ENCODE peak calls at places on chromosomes 5 and 9, in five cellular contexts. One of them, this sample, is unnamed.

GRCh38 chr9:105357937-105358336 is 89.9 kb upstream of the FSD1L start:
- DNase-seq in HuH-7: no peak
- DNase-seq in stimulated activated CD8-positive, alpha-beta memory T cell treated with anti-CD3 and anti-CD28 coated beads, Interleukin-4, amount 100 ng/mL, for 4 hours: no peak
- DNase-seq in activated T-helper 9 cell treated with anti-CD3 and anti-CD28 coated beads, Interleukin-2, amount 50 U/mL, for 16 hours: no peak
- DNase-seq in tibial nerve: no peak
- DNase-seq in this sample: no peak

GRCh38 chr9:20197976-20198685 is 409.3 kb upstream of the SLC24A2 start:
- DNase-seq in HuH-7: no peak
- DNase-seq in stimulated activated CD8-positive, alpha-beta memory T cell treated with anti-CD3 and anti-CD28 coated beads, Interleukin-4, amount 100 ng/mL, for 4 hours: no peak
- DNase-seq in activated T-helper 9 cell treated with anti-CD3 and anti-CD28 coated beads, Interleukin-2, amount 50 U/mL, for 16 hours: no peak
- DNase-seq in tibial nerve: no peak
- DNase-seq in this sample: no peak

GRCh38 chr9:79664375-79664825 is 92.6 kb downstream of the TLE4 start:
- DNase-seq in HuH-7: no peak
- DNase-seq in stimulated activated CD8-positive, alpha-beta memory T cell treated with anti-CD3 and anti-CD28 coated beads, Interleukin-4, amount 100 ng/mL, for 4 hours: no peak
- DNase-seq in activated T-helper 9 cell treated with anti-CD3 and anti-CD28 coated beads, Interleukin-2, amount 50 U/mL, for 16 hours: no peak
- DNase-seq in tibial nerve: no peak
- DNase-seq in this sample: no peak

GRCh38 chr9:1804128-1804865 is 210.8 kb upstream of the SMARCA2 start:
- DNase-seq in HuH-7: no peak
- DNase-seq in stimulated activated CD8-positive, alpha-beta memory T cell treated with anti-CD3 and anti-CD28 coated beads, Interleukin-4, amount 100 ng/mL, for 4 hours: no peak
- DNase-seq in activated T-helper 9 cell treated with anti-CD3 and anti-CD28 coated beads, Interleukin-2, amount 50 U/mL, for 16 hours: no peak
- DNase-seq in tibial nerve: no peak
- DNase-seq in this sample: no peak

GRCh38 chr5:88661870-88662207 is 221.1 kb downstream of the MEF2C start:
- DNase-seq in HuH-7: no peak
- DNase-seq in stimulated activated CD8-positive, alpha-beta memory T cell treated with anti-CD3 and anti-CD28 coated beads, Interleukin-4, amount 100 ng/mL, for 4 hours: no peak
- DNase-seq in activated T-helper 9 cell treated with anti-CD3 and anti-CD28 coated beads, Interleukin-2, amount 50 U/mL, for 16 hours: no peak
- DNase-seq in tibial nerve: no peak
- DNase-seq in this sample: no peak

GRCh38 chr9:130029223-130029583 is 13.8 kb downstream of the FNBP1 start:
- DNase-seq in HuH-7: no peak
- DNase-seq in stimulated activated CD8-positive, alpha-beta memory T cell treated with anti-CD3 and anti-CD28 coated beads, Interleukin-4, amount 100 ng/mL, for 4 hours: no peak
- DNase-seq in activated T-helper 9 cell treated with anti-CD3 and anti-CD28 coated beads, Interleukin-2, amount 50 U/mL, for 16 hours: no peak
- DNase-seq in tibial nerve: no peak
- DNase-seq in this sample: peak; percentile 21

GRCh38 chr5:151628112-151628823 is 37.1 kb upstream of the FAT2 start:
- DNase-seq in HuH-7: no peak
- DNase-seq in stimulated activated CD8-positive, alpha-beta memory T cell treated with anti-CD3 and anti-CD28 coated beads, Interleukin-4, amount 100 ng/mL, for 4 hours: no peak
- DNase-seq in activated T-helper 9 cell treated with anti-CD3 and anti-CD28 coated beads, Interleukin-2, amount 50 U/mL, for 16 hours: no peak
- DNase-seq in tibial nerve: peak; percentile 45
- DNase-seq in this sample: no peak

GRCh38 chr5:74539986-74540385 is 100.5 kb downstream of the ENC1 start:
- DNase-seq in HuH-7: no peak
- DNase-seq in stimulated activated CD8-positive, alpha-beta memory T cell treated with anti-CD3 and anti-CD28 coated beads, Interleukin-4, amount 100 ng/mL, for 4 hours: no peak
- DNase-seq in activated T-helper 9 cell treated with anti-CD3 and anti-CD28 coated beads, Interleukin-2, amount 50 U/mL, for 16 hours: no peak
- DNase-seq in tibial nerve: no peak
- DNase-seq in this sample: no peak

GRCh38 chr5:151703227-151703626 is 16.5 kb upstream of the SPARC start:
- DNase-seq in HuH-7: no peak
- DNase-seq in stimulated activated CD8-positive, alpha-beta memory T cell treated with anti-CD3 and anti-CD28 coated beads, Interleukin-4, amount 100 ng/mL, for 4 hours: no peak
- DNase-seq in activated T-helper 9 cell treated with anti-CD3 and anti-CD28 coated beads, Interleukin-2, amount 50 U/mL, for 16 hours: no peak
- DNase-seq in tibial nerve: no peak
- DNase-seq in this sample: no peak

GRCh38 chr9:78238061-78239038 is 2.5 kb downstream of the CEP78 start:
- DNase-seq in HuH-7: no peak
- DNase-seq in stimulated activated CD8-positive, alpha-beta memory T cell treated with anti-CD3 and anti-CD28 coated beads, Interleukin-4, amount 100 ng/mL, for 4 hours: no peak
- DNase-seq in activated T-helper 9 cell treated with anti-CD3 and anti-CD28 coated beads, Interleukin-2, amount 50 U/mL, for 16 hours: no peak
- DNase-seq in tibial nerve: no peak
- DNase-seq in this sample: no peak

GRCh38 chr5:61394078-61394701 is 62.1 kb downstream of the ZSWIM6 start:
- DNase-seq in HuH-7: no peak
- DNase-seq in stimulated activated CD8-positive, alpha-beta memory T cell treated with anti-CD3 and anti-CD28 coated beads, Interleukin-4, amount 100 ng/mL, for 4 hours: no peak
- DNase-seq in activated T-helper 9 cell treated with anti-CD3 and anti-CD28 coated beads, Interleukin-2, amount 50 U/mL, for 16 hours: no peak
- DNase-seq in tibial nerve: no peak
- DNase-seq in this sample: no peak

GRCh38 chr5:149282027-149282965 is 10.6 kb downstream of the AFAP1L1 start:
- DNase-seq in HuH-7: no peak
- DNase-seq in stimulated activated CD8-positive, alpha-beta memory T cell treated with anti-CD3 and anti-CD28 coated beads, Interleukin-4, amount 100 ng/mL, for 4 hours: no peak
- DNase-seq in activated T-helper 9 cell treated with anti-CD3 and anti-CD28 coated beads, Interleukin-2, amount 50 U/mL, for 16 hours: no peak
- DNase-seq in tibial nerve: no peak
- DNase-seq in this sample: no peak

GRCh38 chr9:22401671-22402070 is 45.0 kb upstream of the DMRTA1 start:
- DNase-seq in HuH-7: no peak
- DNase-seq in stimulated activated CD8-positive, alpha-beta memory T cell treated with anti-CD3 and anti-CD28 coated beads, Interleukin-4, amount 100 ng/mL, for 4 hours: no peak
- DNase-seq in activated T-helper 9 cell treated with anti-CD3 and anti-CD28 coated beads, Interleukin-2, amount 50 U/mL, for 16 hours: no peak
- DNase-seq in tibial nerve: no peak
- DNase-seq in this sample: no peak

GRCh38 chr9:90975666-90976538 is 174.3 kb downstream of the SYK start:
- DNase-seq in HuH-7: no peak
- DNase-seq in stimulated activated CD8-positive, alpha-beta memory T cell treated with anti-CD3 and anti-CD28 coated beads, Interleukin-4, amount 100 ng/mL, for 4 hours: no peak
- DNase-seq in activated T-helper 9 cell treated with anti-CD3 and anti-CD28 coated beads, Interleukin-2, amount 50 U/mL, for 16 hours: no peak
- DNase-seq in tibial nerve: no peak
- DNase-seq in this sample: no peak

GRCh38 chr9:122095010-122095767 is 2.1 kb upstream of the TTLL11 start:
- DNase-seq in HuH-7: peak; percentile 47
- DNase-seq in stimulated activated CD8-positive, alpha-beta memory T cell treated with anti-CD3 and anti-CD28 coated beads, Interleukin-4, amount 100 ng/mL, for 4 hours: peak; percentile 19
- DNase-seq in activated T-helper 9 cell treated with anti-CD3 and anti-CD28 coated beads, Interleukin-2, amount 50 U/mL, for 16 hours: peak; percentile 19
- DNase-seq in tibial nerve: peak; percentile 59
- DNase-seq in this sample: peak; percentile 46

GRCh38 chr5:163350083-163350482 is 87.3 kb upstream of the CCNG1 start:
- DNase-seq in HuH-7: peak; percentile 48
- DNase-seq in stimulated activated CD8-positive, alpha-beta memory T cell treated with anti-CD3 and anti-CD28 coated beads, Interleukin-4, amount 100 ng/mL, for 4 hours: no peak
- DNase-seq in activated T-helper 9 cell treated with anti-CD3 and anti-CD28 coated beads, Interleukin-2, amount 50 U/mL, for 16 hours: no peak
- DNase-seq in tibial nerve: no peak
- DNase-seq in this sample: no peak

GRCh38 chr5:5149154-5149553 is 9.0 kb downstream of the ADAMTS16 start:
- DNase-seq in HuH-7: no peak
- DNase-seq in stimulated activated CD8-positive, alpha-beta memory T cell treated with anti-CD3 and anti-CD28 coated beads, Interleukin-4, amount 100 ng/mL, for 4 hours: no peak
- DNase-seq in activated T-helper 9 cell treated with anti-CD3 and anti-CD28 coated beads, Interleukin-2, amount 50 U/mL, for 16 hours: no peak
- DNase-seq in tibial nerve: no peak
- DNase-seq in this sample: no peak

GRCh38 chr9:18331808-18332209 is 142.1 kb upstream of the ADAMTSL1 start:
- DNase-seq in HuH-7: no peak
- DNase-seq in stimulated activated CD8-positive, alpha-beta memory T cell treated with anti-CD3 and anti-CD28 coated beads, Interleukin-4, amount 100 ng/mL, for 4 hours: no peak
- DNase-seq in activated T-helper 9 cell treated with anti-CD3 and anti-CD28 coated beads, Interleukin-2, amount 50 U/mL, for 16 hours: no peak
- DNase-seq in tibial nerve: no peak
- DNase-seq in this sample: no peak

GRCh38 chr9:70609542-70610286 is 195.3 kb upstream of the KLF9 start:
- DNase-seq in HuH-7: no peak
- DNase-seq in stimulated activated CD8-positive, alpha-beta memory T cell treated with anti-CD3 and anti-CD28 coated beads, Interleukin-4, amount 100 ng/mL, for 4 hours: no peak
- DNase-seq in activated T-helper 9 cell treated with anti-CD3 and anti-CD28 coated beads, Interleukin-2, amount 50 U/mL, for 16 hours: no peak
- DNase-seq in tibial nerve: peak; percentile 58
- DNase-seq in this sample: no peak

GRCh38 chr9:123686849-123687233 is 243.1 kb downstream of the DENND1A start:
- DNase-seq in HuH-7: no peak
- DNase-seq in stimulated activated CD8-positive, alpha-beta memory T cell treated with anti-CD3 and anti-CD28 coated beads, Interleukin-4, amount 100 ng/mL, for 4 hours: no peak
- DNase-seq in activated T-helper 9 cell treated with anti-CD3 and anti-CD28 coated beads, Interleukin-2, amount 50 U/mL, for 16 hours: no peak
- DNase-seq in tibial nerve: no peak
- DNase-seq in this sample: no peak

GRCh38 chr9:94950040-94950732 is 223.7 kb downstream of the AOPEP start:
- DNase-seq in HuH-7: no peak
- DNase-seq in stimulated activated CD8-positive, alpha-beta memory T cell treated with anti-CD3 and anti-CD28 coated beads, Interleukin-4, amount 100 ng/mL, for 4 hours: no peak
- DNase-seq in activated T-helper 9 cell treated with anti-CD3 and anti-CD28 coated beads, Interleukin-2, amount 50 U/mL, for 16 hours: no peak
- DNase-seq in tibial nerve: no peak
- DNase-seq in this sample: no peak

GRCh38 chr5:113204525-113205161 is 228.0 kb downstream of the DCP2 start:
- DNase-seq in HuH-7: no peak
- DNase-seq in stimulated activated CD8-positive, alpha-beta memory T cell treated with anti-CD3 and anti-CD28 coated beads, Interleukin-4, amount 100 ng/mL, for 4 hours: no peak
- DNase-seq in activated T-helper 9 cell treated with anti-CD3 and anti-CD28 coated beads, Interleukin-2, amount 50 U/mL, for 16 hours: no peak
- DNase-seq in tibial nerve: peak; percentile 72
- DNase-seq in this sample: peak; percentile 95

GRCh38 chr9:137317021-137317978 is 15.2 kb upstream of the NRARP start:
- DNase-seq in HuH-7: peak; percentile 45
- DNase-seq in stimulated activated CD8-positive, alpha-beta memory T cell treated with anti-CD3 and anti-CD28 coated beads, Interleukin-4, amount 100 ng/mL, for 4 hours: no peak
- DNase-seq in activated T-helper 9 cell treated with anti-CD3 and anti-CD28 coated beads, Interleukin-2, amount 50 U/mL, for 16 hours: no peak
- DNase-seq in tibial nerve: no peak
- DNase-seq in this sample: no peak

GRCh38 chr9:94824913-94825619 is 98.6 kb downstream of the AOPEP start:
- DNase-seq in HuH-7: no peak
- DNase-seq in stimulated activated CD8-positive, alpha-beta memory T cell treated with anti-CD3 and anti-CD28 coated beads, Interleukin-4, amount 100 ng/mL, for 4 hours: no peak
- DNase-seq in activated T-helper 9 cell treated with anti-CD3 and anti-CD28 coated beads, Interleukin-2, amount 50 U/mL, for 16 hours: no peak
- DNase-seq in tibial nerve: no peak
- DNase-seq in this sample: no peak

GRCh38 chr5:176737746-176738699 is 72.3 kb upstream of the UNC5A start:
- DNase-seq in HuH-7: no peak
- DNase-seq in stimulated activated CD8-positive, alpha-beta memory T cell treated with anti-CD3 and anti-CD28 coated beads, Interleukin-4, amount 100 ng/mL, for 4 hours: no peak
- DNase-seq in activated T-helper 9 cell treated with anti-CD3 and anti-CD28 coated beads, Interleukin-2, amount 50 U/mL, for 16 hours: no peak
- DNase-seq in tibial nerve: no peak
- DNase-seq in this sample: peak; percentile 27

GRCh38 chr5:138459311-138459710 is 6.0 kb upstream of the EGR1 start:
- DNase-seq in HuH-7: no peak
- DNase-seq in stimulated activated CD8-positive, alpha-beta memory T cell treated with anti-CD3 and anti-CD28 coated beads, Interleukin-4, amount 100 ng/mL, for 4 hours: peak; percentile 73
- DNase-seq in activated T-helper 9 cell treated with anti-CD3 and anti-CD28 coated beads, Interleukin-2, amount 50 U/mL, for 16 hours: peak; percentile 69
- DNase-seq in tibial nerve: peak; percentile 15
- DNase-seq in this sample: no peak

GRCh38 chr9:122236681-122237080 is 7.9 kb upstream of the LHX6 start:
- DNase-seq in HuH-7: no peak
- DNase-seq in stimulated activated CD8-positive, alpha-beta memory T cell treated with anti-CD3 and anti-CD28 coated beads, Interleukin-4, amount 100 ng/mL, for 4 hours: no peak
- DNase-seq in activated T-helper 9 cell treated with anti-CD3 and anti-CD28 coated beads, Interleukin-2, amount 50 U/mL, for 16 hours: no peak
- DNase-seq in tibial nerve: no peak
- DNase-seq in this sample: no peak